ENCODE peak calls at places on chromosomes 2 and 18, in six cellular contexts. R, F, Y, W, S and J are unnamed samples.
A peak's percentile ranks its signal among the peaks of the same experiment; 100 is the strongest.

GRCh38 chr2:188243381-188243780 is 48.3 kb upstream of the GULP1 start:
- DNase-seq in S (no peak), R (no peak), W (no peak), Y (peak; percentile 30), F (no peak), J (no peak)

GRCh38 chr2:109455731-109456691 is 157.8 kb downstream of the SEPTIN10 start:
- DNase-seq in R (no peak), S (no peak), W (peak; percentile 61), Y (no peak), F (no peak), J (no peak)

GRCh38 chr2:86492057-86492456 is 50.9 kb downstream of the KDM3A start:
- DNase-seq in F (no peak), R (no peak), W (no peak), S (no peak), Y (no peak), J (no peak)

GRCh38 chr2:178142274-178143065 is 30.2 kb downstream of the RBM45 start:
- DNase-seq in F (no peak), S (no peak), Y (no peak), R (no peak), W (no peak), J (no peak)

GRCh38 chr18:26736301-26736700 is 129.2 kb downstream of the AQP4 start:
- DNase-seq in W (no peak), F (no peak), Y (no peak), R (no peak), S (no peak), J (no peak)

GRCh38 chr2:238875161-238875530 is 27.3 kb downstream of the TWIST2 start:
- DNase-seq in S (no peak), R (no peak), F (no peak), Y (no peak), W (peak; percentile 23), J (no peak)

GRCh38 chr2:237312021-237312755 is 101.8 kb downstream of the COL6A3 start:
- DNase-seq in Y (no peak), R (no peak), F (no peak), W (no peak), S (no peak), J (no peak)

GRCh38 chr2:211371465-211371864 is 815.1 kb downstream of the CPS1 start:
- DNase-seq in Y (no peak), W (no peak), R (no peak), S (no peak), F (no peak), J (no peak)

GRCh38 chr2:18752667-18753422 is 163.5 kb upstream of the NT5C1B start:
- DNase-seq in R (no peak), Y (no peak), S (no peak), W (no peak), F (no peak), J (no peak)

DNA sequence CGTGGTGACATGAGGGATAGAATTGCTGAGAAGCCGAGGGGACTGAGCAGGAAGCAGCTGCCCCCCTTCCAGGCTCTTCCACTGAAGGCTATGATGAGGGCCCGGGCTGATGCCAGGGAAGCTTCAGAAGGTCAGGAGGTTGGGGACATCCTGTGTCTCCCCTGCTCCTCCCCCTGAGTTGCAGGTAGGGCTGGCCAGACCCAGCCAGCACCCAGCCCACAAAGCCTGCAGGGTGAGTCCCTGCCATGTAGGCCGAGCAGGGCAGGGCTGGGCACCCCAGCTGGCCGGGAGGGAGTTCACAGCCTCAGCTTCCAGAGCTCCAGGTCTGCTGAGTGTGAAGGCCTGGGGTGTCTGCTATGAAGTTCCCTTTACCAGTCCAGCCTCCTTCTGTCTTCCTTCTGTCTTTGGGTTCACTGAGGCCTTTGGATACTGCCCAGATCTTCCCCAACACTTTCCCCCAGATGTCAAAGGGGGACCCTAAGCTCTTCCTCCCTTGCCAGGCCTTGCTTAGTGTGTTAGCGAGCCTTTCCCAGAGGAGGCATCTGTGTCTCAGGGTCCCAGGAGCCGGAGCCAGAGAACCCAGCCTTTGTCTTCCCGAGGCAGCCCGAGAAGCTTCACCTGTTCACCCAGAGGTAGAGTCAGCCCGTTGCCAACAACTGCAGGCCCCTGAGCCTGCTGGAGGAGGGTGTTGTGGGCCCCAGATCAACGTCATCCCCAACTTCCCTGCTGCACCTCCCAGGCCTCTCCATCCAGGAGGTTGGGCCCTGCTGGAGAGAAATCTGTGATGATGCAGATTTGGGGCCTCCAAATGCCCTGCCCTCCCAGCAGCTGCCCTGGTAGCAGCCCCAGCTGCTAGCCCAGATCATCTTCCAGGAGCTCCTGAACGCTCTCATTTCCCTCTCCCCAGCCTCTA is 3.6 kb upstream of the NCL start:
- DNase-seq in Y (no peak), W (peak; percentile 70), F (no peak), S (no peak), R (no peak), J (no peak)
- TF ChIP-seq CTCF in Y (no peak), W (no peak), F (no peak), S (no peak), R (no peak), J (no peak)

GRCh38 chr2:113878743-113879142 is 11.1 kb upstream of the ACTR3 start:
- DNase-seq in F (no peak), S (no peak), W (no peak), Y (no peak), R (no peak), J (no peak)
- TF ChIP-seq CTCF in F (no peak), S (no peak), W (no peak), Y (no peak), R (no peak), J (no peak)

DNA sequence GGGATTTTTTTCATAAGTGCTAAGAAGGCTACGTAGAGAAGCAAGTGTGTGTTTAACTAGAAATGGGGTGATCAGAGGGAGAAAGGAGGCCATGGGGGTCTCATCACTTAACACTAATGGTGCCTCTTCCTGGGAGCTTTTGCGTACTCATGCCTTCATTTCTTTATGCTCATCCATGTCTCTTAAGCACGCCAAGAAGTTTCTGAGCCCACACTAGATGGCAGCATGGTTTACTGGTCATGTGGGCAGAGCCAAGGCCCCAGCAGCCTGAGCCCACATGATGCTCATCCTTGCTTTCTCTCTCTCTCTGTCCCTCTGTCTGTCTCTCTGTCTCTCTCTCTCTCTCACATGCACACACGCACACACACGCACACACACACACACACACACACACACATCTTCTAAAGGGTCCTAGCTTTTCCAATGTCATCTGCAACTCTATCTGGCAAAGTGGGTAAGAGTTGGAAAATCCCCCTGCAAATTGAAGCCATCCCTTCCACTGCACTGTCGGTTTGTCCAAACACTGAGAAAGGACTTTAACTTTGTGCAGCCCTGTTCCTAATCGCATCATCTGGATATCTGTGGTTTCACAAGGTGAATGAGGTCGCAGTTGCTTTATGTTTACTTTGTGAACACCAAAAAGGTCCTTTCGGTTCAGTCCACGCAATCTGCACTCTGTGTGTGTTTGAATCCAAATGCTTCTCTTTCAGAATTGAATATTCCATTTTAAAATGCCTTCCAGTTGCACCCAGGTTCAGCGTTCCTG is 137.2 kb upstream of the CCDC68 start:
- DNase-seq in Y (peak; percentile 62), R (no peak), W (no peak), F (peak; percentile 12), S (no peak), J (peak; percentile 21)
- TF ChIP-seq CTCF in Y (peak; percentile 70), R (peak; percentile 11), W (no peak), F (peak; percentile 30), S (no peak), J (peak; percentile 14)

GRCh38 chr2:123363076-123363475 is 662.0 kb upstream of the CNTNAP5 start:
- DNase-seq in F (no peak), Y (no peak), W (no peak), R (no peak), S (no peak), J (no peak)

GRCh38 chr2:123362671-123363070 is 662.4 kb upstream of the CNTNAP5 start:
- DNase-seq in R (no peak), W (no peak), F (no peak), Y (no peak), S (no peak), J (no peak)

GRCh38 chr2:123363826-123364225 is 661.3 kb upstream of the CNTNAP5 start:
- DNase-seq in F (no peak), S (no peak), Y (no peak), W (no peak), R (no peak), J (no peak)

GRCh38 chr2:123366438-123366837 is 658.6 kb upstream of the CNTNAP5 start:
- DNase-seq in Y (no peak), W (no peak), F (no peak), R (no peak), S (no peak), J (no peak)
- TF ChIP-seq CTCF in Y (no peak), W (no peak), F (no peak), R (no peak), S (no peak), J (no peak)